ENCODE peak calls at places on chromosomes 4 and X, in seven cellular contexts. Q is esophagus muscularis mucosa; X is mucosa of descending colon; Y is right lobe of liver; V is SK-N-SH; A is K562; L is CD8-positive, alpha-beta memory T cell. O is an unnamed sample.

GRCh38 chr4:108080752-108081151 is 88.0 kb downstream of the LEF1 start:
- DNase-seq in V (no peak), Q (no peak), Y (no peak), L (peak), A (no peak), X (no peak), O (no peak)

GRCh38 chr4:114417214-114417613 is 181.4 kb upstream of the UGT8 start:
- DNase-seq in A (no peak), X (no peak), V (peak), L (no peak), Y (no peak), Q (no peak), O (no peak)

GRCh38 chr4:1361391-1361790 is 14.4 kb downstream of the UVSSA start:
- DNase-seq in L (no peak), Y (no peak), V (no peak), X (no peak), A (no peak), Q (no peak), O (no peak)

GRCh38 chr4:108043536-108043935 is 53.8 kb downstream of the HADH start:
- DNase-seq in V (peak), A (no peak), L (no peak), X (no peak), Q (no peak), Y (no peak), O (no peak)

GRCh38 chr4:54942735-54943134 is 182.7 kb downstream of the KDR start:
- DNase-seq in A (no peak), X (no peak), L (peak), V (no peak), Q (no peak), Y (no peak), O (no peak)

GRCh38 chrX:107603433-107604159 is 24.7 kb upstream of the PRPS1 start:
- DNase-seq in V (no peak), Y (no peak), L (no peak), Q (no peak), A (no peak), X (no peak), O (no peak)

GRCh38 chr4:73067971-73068394 is 1.5 kb downstream of the COX18 start:
- DNase-seq in V (no peak), L (peak), Y (no peak), Q (no peak), A (no peak), X (no peak), O (no peak)

GRCh38 chr4:4712800-4713528 is 146.5 kb upstream of the MSX1 start:
- DNase-seq in X (no peak), A (no peak), V (no peak), L (no peak), Y (no peak), Q (no peak), O (no peak)

GRCh38 chrX:28659269-28659668 is 72.0 kb downstream of the IL1RAPL1 start:
- DNase-seq in Q (no peak), X (no peak), V (no peak), A (peak), Y (peak), L (no peak), O (no peak)

GRCh38 chr4:78720994-78721677 is 55.0 kb upstream of the BMP2K start:
- DNase-seq in Q (no peak), L (peak), Y (no peak), X (no peak), A (peak), V (no peak), O (peak)

GRCh38 chr4:78684196-78685079 is 91.7 kb upstream of the BMP2K start:
- DNase-seq in V (no peak), L (no peak), Q (no peak), A (no peak), X (no peak), Y (no peak), O (no peak)

GRCh38 chrX:30618160-30618765 is 35.0 kb upstream of the GK start:
- DNase-seq in Q (no peak), A (peak), L (no peak), Y (peak), X (no peak), V (no peak), O (no peak)

GRCh38 chr4:139025841-139026240 is 10.3 kb downstream of the NOCT start:
- DNase-seq in X (no peak), A (no peak), Q (no peak), Y (no peak), V (no peak), L (no peak), O (no peak)

GRCh38 chr4:88001871-88002270 is 5.6 kb upstream of the PKD2 start:
- DNase-seq in Q (no peak), A (no peak), X (no peak), Y (no peak), V (no peak), L (no peak), O (no peak)

GRCh38 chr4:19309365-19309764 is 942.3 kb upstream of the SLIT2 start:
- DNase-seq in V (no peak), X (no peak), L (no peak), Q (no peak), Y (no peak), A (no peak), O (no peak)

GRCh38 chrX:71532078-71532752 is 689 bp upstream of the OGT start:
- DNase-seq in V (no peak), A (peak), X (no peak), Y (no peak), Q (no peak), L (peak), O (peak)

GRCh38 chrX:103637604-103638338 is 9.0 kb downstream of the TCEAL1 start:
- DNase-seq in A (no peak), Q (no peak), L (no peak), V (no peak), Y (no peak), X (no peak), O (no peak)

GRCh38 chr4:174521800-174522182 is 497 bp downstream of the HPGD start:
- DNase-seq in V (peak), Q (no peak), A (peak), Y (peak), L (no peak), X (no peak), O (peak)

GRCh38 chrX:10949541-10949940 is 161.6 kb upstream of the HCCS start:
- DNase-seq in L (no peak), X (no peak), Q (no peak), Y (no peak), A (no peak), V (no peak), O (no peak)

GRCh38 chr4:25925486-25926201 is 11.6 kb downstream of the SMIM20 start:
- DNase-seq in A (peak), X (no peak), Q (no peak), L (no peak), Y (no peak), V (peak), O (peak)

GRCh38 chr4:110357521-110357920 is 118.4 kb upstream of the ENPEP start:
- DNase-seq in V (no peak), L (no peak), Y (no peak), X (no peak), A (no peak), Q (no peak), O (no peak)

GRCh38 chr4:52982246-52982950 is 120.3 kb downstream of the RASL11B start:
- DNase-seq in L (no peak), V (peak), Q (no peak), X (no peak), Y (no peak), A (peak), O (no peak)

GRCh38 chr4:151408630-151409469 is at the start of gene FHIP1A:
- DNase-seq in L (peak), Y (peak), A (peak), V (peak), Q (no peak), X (peak), O (peak)

GRCh38 chr4:21806991-21807390 is 141.6 kb downstream of the KCNIP4 start:
- DNase-seq in Q (no peak), A (no peak), X (no peak), Y (no peak), L (no peak), V (no peak), O (no peak)

GRCh38 chr4:21802406-21802805 is 146.2 kb downstream of the KCNIP4 start:
- DNase-seq in X (no peak), L (no peak), Y (no peak), A (no peak), Q (no peak), V (no peak), O (no peak)

GRCh38 chr4:21801661-21802355 is 146.8 kb downstream of the KCNIP4 start:
- DNase-seq in Q (no peak), A (no peak), L (no peak), X (no peak), Y (no peak), V (no peak), O (no peak)
- H3K4me3 ChIP-seq in Q (no peak), A (no peak), L (no peak), X (no peak), Y (no peak), V (peak), O (no peak)

DNA sequence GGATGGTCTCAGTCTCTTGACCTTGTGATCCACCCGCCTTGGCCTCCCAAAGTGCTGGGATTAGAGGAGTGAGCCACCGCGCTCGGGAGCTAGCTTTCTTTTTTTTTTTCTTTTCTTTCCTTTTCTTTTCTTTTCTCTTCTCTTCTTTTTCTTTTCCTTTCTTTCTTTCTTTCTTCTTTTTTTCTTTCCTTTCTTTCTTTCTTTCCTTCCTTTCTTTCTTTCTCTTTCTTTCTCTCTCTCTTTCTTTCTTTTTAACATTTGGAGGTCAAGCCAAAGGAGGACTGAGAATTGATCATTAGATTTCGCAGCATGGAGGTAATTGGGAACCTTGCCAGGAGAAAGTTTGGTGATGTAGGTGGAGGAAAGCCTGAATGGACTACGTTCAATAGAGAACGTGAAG is 67.4 kb downstream of the LARP7 start:
- DNase-seq in Y (no peak), A (no peak), L (no peak), Q (no peak), V (no peak), X (no peak), O (no peak)
- H3K4me3 ChIP-seq in Y (no peak), A (no peak), L (no peak), Q (no peak), V (no peak), X (no peak), O (no peak)

GRCh38 chr4:6991771-6992557 is 51.2 kb upstream of the TADA2B start:
- DNase-seq in L (no peak), X (no peak), Y (no peak), V (peak), Q (no peak), A (no peak), O (no peak)
- H3K4me3 ChIP-seq in L (no peak), X (no peak), Y (no peak), V (peak), Q (no peak), A (no peak), O (no peak)

GRCh38 chr4:22477136-22477793 is 38.6 kb downstream of the ADGRA3 start:
- DNase-seq in Q (no peak), A (no peak), V (no peak), Y (no peak), L (no peak), X (no peak), O (peak)
- H3K4me3 ChIP-seq in Q (no peak), A (no peak), V (no peak), Y (no peak), L (no peak), X (no peak), O (no peak)

GRCh38 chrX:47283015-47283771 is 50.4 kb downstream of the USP11 start:
- DNase-seq in Y (no peak), A (peak), X (no peak), Q (no peak), L (no peak), V (peak), O (no peak)
- H3K4me3 ChIP-seq in Y (no peak), A (no peak), X (no peak), Q (no peak), L (no peak), V (no peak), O (no peak)

GRCh38 chrX:118356154-118356701 is 10.3 kb downstream of the WDR44 start:
- DNase-seq in Q (no peak), V (no peak), X (no peak), A (no peak), Y (no peak), L (no peak), O (no peak)

GRCh38 chrX:118364261-118364660 is 18.4 kb downstream of the WDR44 start:
- DNase-seq in X (no peak), V (no peak), L (no peak), A (no peak), Y (no peak), Q (no peak), O (no peak)

GRCh38 chrX:118355225-118355920 is 9.5 kb downstream of the WDR44 start:
- DNase-seq in L (no peak), V (no peak), Q (no peak), A (peak), Y (no peak), X (no peak), O (no peak)

GRCh38 chrX:118360429-118361125 is 14.7 kb downstream of the WDR44 start:
- DNase-seq in V (no peak), Y (no peak), X (no peak), Q (no peak), L (no peak), A (no peak), O (no peak)
- H3K4me3 ChIP-seq in V (no peak), Y (no peak), X (no peak), Q (no peak), L (no peak), A (no peak), O (no peak)

GRCh38 chr4:140621161-140621560 is 52.4 kb upstream of the UCP1 start:
- DNase-seq in A (no peak), Y (no peak), X (no peak), V (no peak), Q (no peak), L (no peak), O (no peak)

GRCh38 chr4:140626982-140627381 is 58.2 kb upstream of the UCP1 start:
- DNase-seq in Y (no peak), A (no peak), V (peak), L (no peak), X (no peak), Q (no peak), O (no peak)

GRCh38 chr4:140628016-140628415 is 59.3 kb upstream of the UCP1 start:
- DNase-seq in Q (no peak), V (no peak), A (no peak), Y (no peak), L (no peak), X (no peak), O (no peak)

GRCh38 chr4:140617494-140618060 is 48.8 kb upstream of the UCP1 start:
- DNase-seq in Y (no peak), X (no peak), A (no peak), V (no peak), Q (no peak), L (no peak), O (no peak)

DNA sequence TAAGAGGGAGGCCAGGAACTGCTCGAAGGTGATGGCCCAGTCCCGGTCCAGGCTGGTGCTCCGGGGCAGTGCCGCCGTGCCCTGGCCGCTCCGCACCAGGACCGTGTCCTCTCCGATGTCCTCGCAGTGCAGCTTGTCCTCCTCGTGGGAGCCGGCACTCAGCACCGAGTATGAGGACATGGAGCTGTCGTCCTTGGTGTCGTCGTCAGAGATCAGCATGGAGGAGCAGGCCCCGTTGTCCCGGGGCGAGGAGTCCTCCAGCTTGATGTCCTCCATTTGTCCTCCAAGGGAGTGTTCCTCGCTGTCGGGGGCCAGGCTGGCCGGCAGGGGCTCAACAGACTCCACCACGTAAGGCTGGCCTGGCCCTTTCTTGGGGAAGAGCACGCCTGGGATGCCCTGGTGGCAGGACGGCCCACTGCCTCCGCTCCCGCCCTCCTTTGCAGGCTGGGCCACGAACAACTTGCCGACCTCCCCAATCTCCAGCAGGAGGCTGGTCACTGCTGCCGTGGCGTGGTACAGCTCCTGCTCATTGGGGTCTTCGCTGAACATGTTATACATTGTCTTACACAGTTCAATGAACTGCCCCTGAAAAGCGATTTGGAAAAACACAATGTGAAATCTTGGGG is 53.7 kb upstream of the UCP1 start:
- DNase-seq in Y (no peak), Q (no peak), X (no peak), V (no peak), A (no peak), L (no peak), O (no peak)
- H3K4me3 ChIP-seq in Y (no peak), Q (no peak), X (no peak), V (no peak), A (no peak), L (no peak), O (no peak)

GRCh38 chr4:112655270-112655669 is 18.3 kb downstream of the LARP7 start:
- DNase-seq in X (no peak), V (no peak), Y (no peak), A (no peak), Q (no peak), L (no peak), O (no peak)
- H3K4me3 ChIP-seq in X (no peak), V (no peak), Y (no peak), A (no peak), Q (no peak), L (no peak), O (no peak)

GRCh38 chrX:111511477-111511876 is at the start of gene SERTM2:
- DNase-seq in V (peak), Q (no peak), A (peak), Y (no peak), X (no peak), L (no peak), O (no peak)
- H3K4me3 ChIP-seq in V (no peak), Q (no peak), A (no peak), Y (peak), X (no peak), L (no peak), O (no peak)

GRCh38 chr4:20317424-20317985 is 65.8 kb downstream of the SLIT2 start:
- DNase-seq in A (no peak), X (no peak), Q (no peak), Y (no peak), L (no peak), V (no peak), O (no peak)
- H3K4me3 ChIP-seq in A (no peak), X (no peak), Q (no peak), Y (no peak), L (no peak), V (no peak), O (no peak)